ENCODE peak calls at places on chromosomes 1 and 21, in six cellular contexts. O is transverse colon, D is H1, H is ovary, Q is right lobe of liver, F is heart left ventricle. J is an unnamed sample.

GRCh38 chr1:91879739-91880138 is 6.2 kb downstream of the TGFBR3 start:
- DNase-seq in O (no peak), D (no peak), H (no peak), Q (no peak), F (no peak), J (no peak)

GRCh38 chr1:43065191-43065590 is 106.5 kb upstream of the SLC2A1 start:
- DNase-seq in O (no peak), D (no peak), H (no peak), Q (no peak), F (no peak), J (no peak)

GRCh38 chr1:80607064-80607463 is 1193.7 kb upstream of the ADGRL2 start:
- DNase-seq in O (no peak), D (no peak), H (no peak), Q (no peak), F (no peak), J (no peak)

GRCh38 chr1:15735304-15736034 is 589 bp upstream of the SLC25A34 start:
- DNase-seq in O (peak; percentile 36), D (no peak), H (no peak), Q (no peak), F (no peak), J (peak; percentile 88)

GRCh38 chr1:158089925-158090675 is 90.6 kb upstream of the CD1D start:
- DNase-seq in O (no peak), D (no peak), H (no peak), Q (no peak), F (no peak), J (no peak)

GRCh38 chr1:240399381-240399780 is 212.6 kb downstream of the GREM2 start:
- DNase-seq in O (no peak), D (no peak), H (peak; percentile 16), Q (no peak), F (no peak), J (no peak)

GRCh38 chr1:205658943-205659581 is 21.2 kb downstream of the SLC45A3 start:
- DNase-seq in O (peak; percentile 81), D (peak; percentile 94), H (peak; percentile 86), Q (peak; percentile 83), F (peak; percentile 83), J (peak; percentile 85)

GRCh38 chr1:59110287-59110686 is 186.6 kb upstream of the FGGY start:
- DNase-seq in O (no peak), D (no peak), H (no peak), Q (no peak), F (no peak), J (no peak)

GRCh38 chr1:200659269-200659668 is 10.4 kb downstream of the DDX59 start:
- DNase-seq in O (no peak), D (no peak), H (no peak), Q (no peak), F (no peak), J (no peak)

GRCh38 chr1:3510136-3510955 is 55.9 kb downstream of the ARHGEF16 start:
- DNase-seq in O (no peak), D (no peak), H (no peak), Q (no peak), F (no peak), J (no peak)

GRCh38 chr1:97348599-97349265 is 572.1 kb downstream of the DPYD start:
- DNase-seq in O (no peak), D (no peak), H (no peak), Q (no peak), F (no peak), J (no peak)

DNA sequence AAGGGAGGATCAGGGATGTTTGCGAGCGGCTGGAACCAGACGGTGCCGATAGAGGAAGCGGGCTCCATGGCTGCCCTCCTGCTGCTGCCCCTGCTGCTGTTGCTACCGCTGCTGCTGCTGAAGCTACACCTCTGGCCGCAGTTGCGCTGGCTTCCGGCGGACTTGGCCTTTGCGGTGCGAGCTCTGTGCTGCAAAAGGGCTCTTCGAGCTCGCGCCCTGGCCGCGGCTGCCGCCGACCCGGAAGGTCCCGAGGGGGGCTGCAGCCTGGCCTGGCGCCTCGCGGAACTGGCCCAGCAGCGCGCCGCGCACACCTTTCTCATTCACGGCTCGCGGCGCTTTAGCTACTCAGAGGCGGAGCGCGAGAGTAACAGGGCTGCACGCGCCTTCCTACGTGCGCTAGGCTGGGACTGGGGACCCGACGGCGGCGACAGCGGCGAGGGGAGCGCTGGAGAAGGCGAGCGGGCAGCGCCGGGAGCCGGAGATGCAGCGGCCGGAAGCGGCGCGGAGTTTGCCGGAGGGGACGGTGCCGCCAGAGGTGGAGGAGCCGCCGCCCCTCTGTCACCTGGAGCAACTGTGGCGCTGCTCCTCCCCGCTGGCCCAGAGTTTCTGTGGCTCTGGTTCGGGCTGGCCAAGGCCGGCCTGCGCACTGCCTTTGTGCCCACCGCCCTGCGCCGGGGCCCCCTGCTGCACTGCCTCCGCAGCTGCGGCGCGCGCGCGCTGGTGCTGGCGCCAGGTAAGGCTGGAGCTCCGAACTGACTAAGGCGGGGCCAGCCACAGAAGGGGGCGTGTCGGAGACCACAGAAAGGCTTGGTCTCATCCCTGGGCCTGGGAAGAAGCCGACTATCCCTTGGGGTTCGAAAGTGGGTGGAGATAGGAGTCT is 465 bp downstream of the SLC27A3 start:
- DNase-seq in O (peak; percentile 81), D (peak; percentile 92), H (peak; percentile 83), Q (peak; percentile 82), F (peak; percentile 70), J (peak; percentile 76)
- TF ChIP-seq POLR2A in O (peak; percentile 43), D (peak; percentile 70), H (peak; percentile 31), Q (peak; percentile 38), F (no peak), J (peak; percentile 51)

DNA sequence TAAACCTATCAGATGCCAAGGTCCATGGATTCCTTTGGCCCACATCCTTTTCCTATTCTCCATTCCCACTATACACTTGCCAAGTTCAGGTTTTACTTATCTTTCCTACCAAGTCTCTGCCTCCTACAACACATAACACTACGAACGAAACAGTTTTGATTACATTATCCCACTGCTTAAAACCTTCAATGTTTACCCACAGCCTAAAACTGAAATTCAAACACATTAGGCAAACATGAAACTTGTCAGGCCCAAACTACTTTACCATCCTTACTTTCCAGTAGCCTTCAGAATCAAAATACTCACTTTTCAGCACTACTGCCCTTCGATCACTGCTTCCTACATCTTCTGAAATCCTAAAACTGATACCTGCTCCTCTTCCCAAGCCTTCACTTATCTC is 3.0 kb downstream of the SCAF4 start:
- DNase-seq in O (no peak), D (no peak), H (no peak), Q (no peak), F (no peak), J (no peak)
- H3K4me3 ChIP-seq in O (no peak overlapping the region), D (peak overlapping the region; percentile 99), H (no peak overlapping the region), Q (no peak overlapping the region), F (no peak overlapping the region), J (no peak overlapping the region)

GRCh38 chr1:27135920-27136551 is 18.9 kb downstream of the SLC9A1 start:
- DNase-seq in O (no peak), D (peak; percentile 60), H (no peak), Q (no peak), F (no peak), J (no peak)

GRCh38 chr1:27138927-27139326 is 16.0 kb downstream of the SLC9A1 start:
- DNase-seq in O (no peak), D (no peak), H (no peak), Q (no peak), F (no peak), J (no peak)

GRCh38 chr1:27138368-27138767 is 16.6 kb downstream of the SLC9A1 start:
- DNase-seq in O (no peak), D (no peak), H (no peak), Q (no peak), F (no peak), J (no peak)

GRCh38 chr1:27137544-27138075 is 17.3 kb downstream of the SLC9A1 start:
- DNase-seq in O (peak; percentile 55), D (no peak), H (no peak), Q (peak; percentile 58), F (peak; percentile 62), J (no peak)

DNA sequence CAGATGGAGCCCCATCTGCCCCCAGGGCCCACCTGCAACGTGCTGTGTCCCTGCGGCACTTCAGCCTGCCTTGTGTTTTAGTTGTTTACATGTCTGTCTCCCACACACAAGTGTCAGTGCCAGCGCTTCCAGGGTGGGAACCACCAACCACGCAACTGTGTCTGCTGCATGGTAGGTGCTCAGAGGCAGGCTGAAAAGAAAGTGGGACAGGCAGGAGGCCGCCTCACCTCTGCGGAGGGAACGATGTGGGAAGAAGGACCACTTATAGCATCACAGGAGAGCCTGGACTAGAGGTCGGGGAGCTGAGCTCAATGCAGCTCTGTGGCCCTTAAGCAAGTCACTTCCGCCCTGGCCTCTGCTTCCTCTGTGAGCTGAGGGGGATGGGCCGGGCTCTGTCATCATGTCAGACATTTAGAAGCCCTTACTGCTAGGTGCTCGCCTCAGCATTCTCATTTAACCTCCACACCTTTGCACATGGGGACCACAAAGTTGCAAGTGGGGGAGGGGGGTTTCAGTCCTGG is 17.8 kb downstream of the SLC9A1 start:
- DNase-seq in O (peak; percentile 67), D (no peak), H (no peak), Q (peak; percentile 69), F (peak; percentile 68), J (no peak)
- TF ChIP-seq POLR2A in O (peak; percentile 20), D (no peak), H (no peak), Q (no peak), F (no peak), J (no peak)

GRCh38 chr1:39204441-39205081 is at the start of gene MACF1:
- DNase-seq in O (peak; percentile 55), D (no peak), H (peak; percentile 83), Q (peak; percentile 50), F (peak; percentile 79), J (peak; percentile 43)
- H3K4me3 ChIP-seq in O (peak within 1 kb of the TSS; percentile 41), D (peak within 1 kb of the TSS; percentile 19), H (peak within 1 kb of the TSS; percentile 48), Q (no peak within 1 kb of the TSS), F (peak within 1 kb of the TSS; percentile 62), J (no peak within 1 kb of the TSS)